ENCODE peak calls at places on chromosomes 5 and 9, in four cellular contexts. J is hepatocyte, O is fibroblast of lung, X is A549. I is an unnamed sample. For H3K9me3 and H3K4me1, the result is how much of the 10 kb centered on the place peaks cover.

GRCh38 chr5:135015942-135016341 is 18.1 kb downstream of the PITX1 start:
- DNase-seq in X (no peak), J (no peak), O (no peak), I (no peak)

GRCh38 chr5:103561670-103562069 is 919 bp downstream of the NUDT12 start:
- DNase-seq in X (no peak), O (peak), J (no peak), I (peak)

GRCh38 chr9:96025995-96026572 is 150.6 kb downstream of the ERCC6L2 start:
- DNase-seq in J (peak), O (no peak), X (no peak), I (no peak)

GRCh38 chr9:120878188-120879130 is 1.5 kb upstream of the PHF19 start:
- DNase-seq in X (no peak), O (no peak), J (no peak), I (no peak)

GRCh38 chr5:173472784-173473278 is 143.6 kb downstream of the BOD1 start:
- DNase-seq in X (no peak), J (no peak), O (peak), I (no peak)

GRCh38 chr9:136665111-136665703 is 2.5 kb downstream of the EGFL7 start:
- DNase-seq in O (no peak), J (peak), X (peak), I (no peak)

GRCh38 chr5:81167078-81167477 is 66.0 kb upstream of the CKMT2 start:
- DNase-seq in O (no peak), J (no peak), X (no peak), I (no peak)

GRCh38 chr5:95172659-95173058 is 112.2 kb downstream of the MCTP1 start:
- DNase-seq in O (no peak), J (no peak), X (no peak), I (no peak)

GRCh38 chr9:95080961-95081658 is 236.4 kb downstream of the FANCC start:
- DNase-seq in J (no peak), O (no peak), X (no peak), I (no peak)

GRCh38 chr5:36388288-36388687 is 86.6 kb upstream of the RANBP3L start:
- DNase-seq in J (no peak), O (no peak), X (no peak), I (no peak)

GRCh38 chr5:133723126-133723525 is 110.8 kb upstream of the FSTL4 start:
- DNase-seq in O (no peak), X (no peak), J (no peak), I (no peak)

GRCh38 chr5:124670672-124671592 is 75.5 kb downstream of the ZNF608 start:
- DNase-seq in O (no peak), J (no peak), X (no peak), I (no peak)

GRCh38 chr5:115160975-115161475 is 8.7 kb downstream of the TRIM36 start:
- DNase-seq in X (no peak), J (no peak), O (no peak), I (no peak)

GRCh38 chr5:152514827-152515397 is 109.8 kb upstream of the NMUR2 start:
- DNase-seq in X (peak), O (peak), J (peak), I (peak)

GRCh38 chr9:131418143-131419028 is 24.5 kb downstream of the PRRC2B start:
- DNase-seq in J (peak), X (no peak), O (no peak), I (peak)

GRCh38 chr5:160970605-160971191 is 118.7 kb upstream of the ATP10B start:
- DNase-seq in J (peak), X (no peak), O (peak), I (peak)

GRCh38 chr5:82707741-82708140 is 369.5 kb downstream of the TMEM167A start:
- DNase-seq in O (no peak), J (no peak), X (no peak), I (no peak)

GRCh38 chr9:78866228-78867132 is 569.6 kb downstream of the PSAT1 start:
- DNase-seq in J (peak), X (peak), O (peak), I (no peak)

GRCh38 chr9:18981471-18982245 is 51.4 kb downstream of the SAXO1 start:
- DNase-seq in X (no peak), J (no peak), O (no peak), I (no peak)

GRCh38 chr9:117772960-117773359 is 68.8 kb downstream of the TLR4 start:
- DNase-seq in O (no peak), J (peak), X (no peak), I (peak)

GRCh38 chr9:106075568-106075967 is 381.2 kb downstream of the TMEM38B start:
- DNase-seq in J (no peak), O (no peak), X (no peak), I (no peak)

GRCh38 chr9:116223926-116224325 is 70.3 kb downstream of the PAPPA start:
- DNase-seq in O (no peak), X (no peak), J (no peak), I (no peak)

GRCh38 chr9:110900451-110900850 is 137.8 kb downstream of the LPAR1 start:
- DNase-seq in O (peak), X (no peak), J (no peak), I (no peak)

GRCh38 chr9:12266758-12267157 is 426.4 kb upstream of the TYRP1 start:
- DNase-seq in J (no peak), O (no peak), X (no peak), I (no peak)
- H3K9me3 ChIP-seq in J (under half), O (under half), X (under half), I (under half)

DNA sequence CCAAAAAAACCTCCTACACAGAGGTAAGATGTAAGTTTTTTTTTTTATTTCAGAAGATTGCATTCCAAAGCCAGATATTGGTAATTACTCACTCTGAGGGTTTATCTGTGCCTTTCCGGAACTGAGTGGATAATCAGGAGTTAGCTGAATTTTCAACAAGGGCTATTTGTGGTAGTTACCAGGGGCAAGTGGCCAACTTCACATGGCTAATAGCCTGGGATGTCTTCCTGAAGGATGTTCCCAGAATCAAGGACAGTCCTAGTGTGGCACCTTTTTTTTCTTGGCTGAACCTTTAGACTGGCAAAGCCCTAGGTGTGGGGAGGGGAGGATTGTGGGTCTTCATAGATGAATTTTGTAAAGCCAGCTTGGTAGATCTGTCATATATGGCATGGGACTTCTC is 7.1 kb downstream of the LARP1 start:
- DNase-seq in J (no peak), X (no peak), O (no peak), I (no peak)
- H3K4me1 ChIP-seq in J (half or more), X (half or more), O (under half), I (under half)

GRCh38 chr9:135218331-135219225 is 131.1 kb downstream of the OLFM1 start:
- DNase-seq in X (no peak), J (no peak), O (no peak), I (no peak)
- H3K9me3 ChIP-seq in X (under half), J (under half), O (under half), I (under half)

GRCh38 chr5:113063927-113064326 is 87.3 kb downstream of the DCP2 start:
- DNase-seq in X (no peak), J (no peak), O (no peak), I (no peak)
- H3K4me1 ChIP-seq in X (under half), J (under half), O (under half), I (under half)

GRCh38 chr5:131877873-131878272 is 67.6 kb downstream of the MEIKIN start:
- DNase-seq in X (no peak), O (no peak), J (no peak), I (no peak)
- H3K9me3 ChIP-seq in X (under half), O (under half), J (under half), I (under half)